ENCODE peak calls at places on chromosomes 1 and 21, in seven cellular contexts. D is CD8-positive, alpha-beta memory T cell; O is tibial nerve; N is heart right ventricle; S is adrenal gland; X is lower lobe of right lung; E is endodermal cell. I is an unnamed sample. For H3K36me3, the result is how much of the 10 kb centered on the place peaks cover.

GRCh38 chr1:58883037-58883887 is 99.4 kb upstream of the JUN start:
- DNase-seq in O (peak), X (peak), D (no peak), E (no peak), N (peak), S (peak), I (peak)

GRCh38 chr1:2822621-2823145 is 21.2 kb upstream of the TTC34 start:
- DNase-seq in O (no peak), N (peak), E (no peak), X (peak), S (no peak), D (no peak), I (no peak)

GRCh38 chr1:189374816-189375215 is 1102.8 kb downstream of the BRINP3 start:
- DNase-seq in X (no peak), O (no peak), E (no peak), D (no peak), S (no peak), N (no peak), I (no peak)

GRCh38 chr1:218344814-218345672 is at the start of gene TGFB2:
- DNase-seq in E (no peak), N (no peak), O (peak), S (peak), X (no peak), D (no peak), I (peak)

GRCh38 chr1:147562819-147563218 is 21.5 kb downstream of the BCL9 start:
- DNase-seq in N (no peak), D (no peak), X (no peak), O (no peak), E (no peak), S (no peak), I (no peak)

GRCh38 chr1:23634840-23635642 is 56.6 kb upstream of the RPL11 start:
- DNase-seq in D (peak), O (no peak), X (no peak), S (peak), N (peak), E (peak), I (peak)

GRCh38 chr1:204924013-204924759 is 53.5 kb downstream of the NFASC start:
- DNase-seq in E (peak), S (no peak), D (no peak), X (no peak), O (no peak), N (no peak), I (peak)

GRCh38 chr21:40053007-40053406 is 185.8 kb downstream of the PCP4 start:
- DNase-seq in E (no peak), D (no peak), X (no peak), S (peak), N (peak), O (peak), I (no peak)

GRCh38 chr1:85330206-85330605 is 53.8 kb upstream of the BCL10 start:
- DNase-seq in O (no peak), E (no peak), S (no peak), X (no peak), D (no peak), N (no peak), I (peak)

GRCh38 chr1:217907504-217907903 is 276.4 kb downstream of the SPATA17 start:
- DNase-seq in X (no peak), E (no peak), N (no peak), O (no peak), D (no peak), S (no peak), I (no peak)

GRCh38 chr1:206725053-206725963 is 40.6 kb downstream of the MAPKAPK2 start:
- DNase-seq in S (peak), D (peak), O (no peak), X (no peak), E (peak), N (no peak), I (peak)

GRCh38 chr1:12540580-12541273 is 77.3 kb downstream of the DHRS3 start:
- DNase-seq in E (no peak), S (no peak), D (no peak), O (no peak), N (no peak), X (peak), I (no peak)

GRCh38 chr21:27359141-27359540 is 392.3 kb upstream of the ADAMTS5 start:
- DNase-seq in D (no peak), S (no peak), O (no peak), N (no peak), E (no peak), X (no peak), I (no peak)

GRCh38 chr1:93490357-93490756 is 42.4 kb downstream of the FNBP1L start:
- DNase-seq in O (no peak), D (no peak), S (no peak), N (no peak), E (no peak), X (no peak), I (no peak)

GRCh38 chr1:24362982-24363614 is 43.9 kb downstream of the GRHL3 start:
- DNase-seq in E (no peak), D (no peak), O (no peak), X (no peak), S (peak), N (no peak), I (no peak)

GRCh38 chr1:90162216-90162615 is 167.3 kb downstream of the ZNF326 start:
- DNase-seq in X (no peak), S (no peak), E (no peak), D (no peak), O (no peak), N (no peak), I (no peak)

GRCh38 chr1:244792188-244792850 is 43.1 kb upstream of the COX20 start:
- DNase-seq in N (no peak), D (no peak), O (no peak), S (peak), X (no peak), E (no peak), I (no peak)

GRCh38 chr1:70458120-70458519 is 47.1 kb downstream of the CTH start:
- DNase-seq in O (no peak), D (no peak), E (no peak), X (no peak), N (no peak), S (no peak), I (no peak)

GRCh38 chr1:18344755-18345154 is 136.0 kb upstream of the KLHDC7A start:
- DNase-seq in O (no peak), X (no peak), D (no peak), S (no peak), N (no peak), E (no peak), I (no peak)

GRCh38 chr1:237812061-237812460 is 78.7 kb downstream of the ZP4 start:
- DNase-seq in O (no peak), N (no peak), E (no peak), S (no peak), D (no peak), X (no peak), I (no peak)

GRCh38 chr1:1891349-1892078 is 627 bp upstream of the GNB1 start:
- DNase-seq in X (peak), O (no peak), N (peak), S (peak), E (peak), D (peak), I (peak)

GRCh38 chr1:109910123-109910962 is at the start of gene CSF1:
- DNase-seq in N (peak), S (peak), O (peak), D (peak), E (peak), X (peak), I (peak)

GRCh38 chr1:117341123-117341522 is 26.1 kb upstream of the MAN1A2 start:
- DNase-seq in N (no peak), E (no peak), S (no peak), X (no peak), D (no peak), O (no peak), I (no peak)

GRCh38 chr1:9455487-9456237 is 83.6 kb upstream of the SLC25A33 start:
- DNase-seq in E (peak), D (peak), S (peak), O (peak), N (peak), X (peak), I (peak)

GRCh38 chr1:109438798-109439297 is 12.6 kb upstream of the PSMA5 start:
- DNase-seq in X (no peak), E (no peak), O (no peak), D (no peak), S (peak), N (no peak), I (no peak)

DNA sequence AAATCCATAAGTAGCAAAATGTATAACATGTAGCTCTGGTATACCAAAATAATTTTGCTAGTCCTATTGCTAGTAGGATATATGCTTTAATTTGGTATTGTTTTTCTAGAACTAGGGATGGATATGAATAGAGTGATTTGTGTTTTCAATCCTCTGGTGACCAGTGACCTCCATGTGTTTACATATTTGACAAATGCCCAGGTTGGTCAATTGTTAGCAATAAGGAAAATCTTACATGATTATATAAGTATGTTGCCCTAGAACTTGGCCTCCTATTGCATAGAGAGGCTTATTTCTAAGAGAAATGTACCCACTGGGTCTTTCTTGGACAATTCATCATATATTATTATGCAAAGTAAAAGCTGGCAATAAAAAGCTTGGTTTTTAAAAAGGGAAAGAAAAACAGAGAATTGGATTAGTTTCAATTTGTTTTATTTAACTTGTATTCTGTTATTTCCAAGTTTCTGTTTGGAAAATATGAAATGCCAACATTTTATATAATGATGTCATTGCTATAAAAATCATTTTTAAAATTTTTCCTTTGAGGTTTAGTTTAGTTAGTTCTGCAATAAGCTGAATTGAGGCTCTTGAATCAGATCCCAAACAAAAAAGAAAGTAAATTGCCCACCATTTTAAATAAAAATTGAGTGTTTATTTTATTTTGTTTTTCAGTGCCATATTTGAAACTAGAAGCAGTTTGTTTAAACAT is 211.0 kb downstream of the ZC3H11B start:
- DNase-seq in X (no peak), S (no peak), D (no peak), E (no peak), O (no peak), N (no peak), I (no peak)
- H3K36me3 ChIP-seq in X (under half), S (under half), D (under half), E (under half), O (under half), N (under half), I (under half)

DNA sequence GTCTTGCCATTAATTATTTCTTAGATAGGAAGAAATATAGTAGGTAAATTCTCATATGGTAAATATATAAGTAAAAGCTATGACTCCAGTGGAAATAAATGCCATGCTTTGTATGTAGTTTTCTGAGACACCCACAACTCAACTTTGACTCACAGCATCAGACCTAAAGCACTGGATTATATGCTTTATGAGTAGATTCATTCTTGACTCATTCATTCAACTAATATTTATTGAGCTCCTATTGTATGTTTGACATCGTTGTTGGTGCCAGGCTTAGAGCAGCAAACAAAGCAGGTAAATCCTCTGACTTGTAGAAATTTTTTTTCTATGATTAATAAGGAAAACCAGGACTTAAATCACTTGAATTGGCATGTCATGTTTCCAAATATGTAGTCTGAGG is 211.4 kb downstream of the PTPRC start:
- DNase-seq in E (no peak), S (no peak), X (no peak), O (no peak), D (no peak), N (no peak), I (no peak)
- H3K36me3 ChIP-seq in E (under half), S (under half), X (under half), O (under half), D (under half), N (under half), I (under half)

DNA sequence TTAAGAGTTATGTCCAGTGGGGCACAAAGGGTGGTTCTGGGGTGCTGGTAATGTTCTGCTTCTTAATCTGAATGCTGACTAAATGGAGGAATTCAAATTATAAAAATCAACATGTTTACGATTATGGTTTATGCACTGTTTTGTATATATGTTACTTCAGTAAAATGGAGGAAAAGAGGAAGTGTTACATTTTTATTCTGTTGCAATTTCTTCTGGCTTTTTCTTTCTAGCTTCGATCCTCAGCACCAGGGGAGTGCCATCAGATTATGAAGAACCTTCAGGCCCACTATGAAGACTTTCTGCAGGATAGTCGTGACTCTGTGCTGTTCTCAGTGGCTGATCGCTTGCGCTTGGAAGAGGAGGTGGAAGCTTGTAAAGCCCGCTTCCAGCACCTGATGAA is 105.5 kb downstream of the MACF1 start:
- DNase-seq in X (no peak), N (no peak), O (no peak), D (no peak), S (no peak), E (no peak), I (no peak)
- H3K36me3 ChIP-seq in X (half or more), N (under half), O (under half), D (under half), S (half or more), E (under half), I (under half)

GRCh38 chr1:167482184-167482583 is 36.1 kb downstream of the CD247 start:
- DNase-seq in E (no peak), D (no peak), X (no peak), O (no peak), S (no peak), N (no peak), I (no peak)
- H3K36me3 ChIP-seq in E (under half), D (under half), X (under half), O (under half), S (under half), N (under half), I (under half)

GRCh38 chr1:171790318-171790717 is 8.9 kb downstream of the METTL13 start:
- DNase-seq in S (no peak), D (no peak), N (no peak), X (no peak), E (no peak), O (no peak), I (no peak)

GRCh38 chr1:171796592-171796991 is 15.1 kb downstream of the METTL13 start:
- DNase-seq in D (no peak), N (no peak), E (no peak), O (no peak), S (peak), X (no peak), I (no peak)

GRCh38 chr1:171794085-171794484 is 12.6 kb downstream of the METTL13 start:
- DNase-seq in E (no peak), O (no peak), D (peak), S (no peak), N (no peak), X (no peak), I (no peak)

GRCh38 chr1:171793656-171794055 is 12.2 kb downstream of the METTL13 start:
- DNase-seq in S (no peak), N (no peak), D (no peak), E (no peak), X (no peak), O (no peak), I (no peak)

GRCh38 chr1:171792656-171793055 is 11.2 kb downstream of the METTL13 start:
- DNase-seq in O (no peak), X (no peak), D (no peak), E (no peak), S (no peak), N (no peak), I (no peak)
- H3K36me3 ChIP-seq in O (under half), X (half or more), D (half or more), E (half or more), S (half or more), N (under half), I (half or more)

DNA sequence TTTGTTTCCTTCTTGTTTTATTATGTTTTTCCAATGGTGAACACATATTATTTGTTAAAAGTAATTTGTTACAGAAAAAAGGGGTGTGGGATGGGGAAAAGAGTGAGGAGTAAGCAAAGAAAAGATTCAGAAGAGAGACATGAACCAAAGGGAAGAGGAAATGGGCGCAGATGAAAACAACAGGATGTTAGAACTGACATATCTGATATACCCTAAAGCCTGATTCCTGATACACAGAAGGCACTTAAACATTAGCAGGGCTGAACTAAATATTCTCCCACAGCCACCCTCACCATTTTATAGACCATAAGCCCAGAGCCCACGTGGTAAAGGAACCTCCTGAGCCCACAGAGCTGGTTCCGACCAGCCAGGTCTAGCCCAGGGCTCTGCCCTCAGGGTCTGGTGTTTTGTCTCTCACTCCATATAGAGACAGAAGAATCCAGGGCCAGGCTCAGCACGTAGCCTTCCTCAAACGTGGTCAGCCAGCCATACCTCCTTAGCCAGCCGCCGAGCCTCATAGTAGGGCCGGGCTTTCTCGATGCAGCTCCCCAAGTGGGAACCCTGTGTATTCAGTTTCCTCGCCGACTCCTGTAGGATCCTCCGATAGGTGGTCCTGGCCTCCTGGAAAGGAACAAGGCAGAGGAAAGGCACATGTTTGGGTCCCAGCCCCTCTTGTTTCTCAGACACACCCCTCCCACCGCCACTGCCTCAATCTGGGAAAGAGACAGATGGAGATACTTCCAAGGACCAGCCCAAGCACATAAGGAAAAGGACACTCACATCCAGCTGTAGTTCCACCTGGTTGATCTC is 9.5 kb downstream of the SH3BP5L start:
- DNase-seq in O (no peak), X (no peak), E (no peak), S (no peak), N (no peak), D (no peak), I (no peak)
- H3K36me3 ChIP-seq in O (under half), X (half or more), E (half or more), S (half or more), N (under half), D (under half), I (under half)

GRCh38 chr1:151175036-151175741 is 592 bp downstream of the TMOD4 start:
- DNase-seq in X (no peak), N (no peak), S (no peak), D (no peak), E (no peak), O (no peak), I (no peak)
- H3K36me3 ChIP-seq in X (half or more), N (under half), S (half or more), D (under half), E (half or more), O (under half), I (under half)